ENCODE peak calls at places on chromosomes 13 and 19, in eight cellular contexts. One of them, this sample, is unnamed.

GRCh38 chr13:73465629-73465974 is 406.8 kb downstream of the KLF5 start:
- DNase-seq in HepG2: no peak
- DNase-seq in SK-N-SH: no peak
- DNase-seq in HCT116: peak
- DNase-seq in IMR-90: peak
- DNase-seq in K562: peak
- DNase-seq in H1: no peak
- DNase-seq in GM12878: no peak
- DNase-seq in this sample: peak

GRCh38 chr19:43316591-43317319 is 36.7 kb upstream of the CD177 start:
- DNase-seq in HepG2: peak
- DNase-seq in SK-N-SH: peak
- DNase-seq in HCT116: peak
- DNase-seq in IMR-90: peak
- DNase-seq in K562: peak
- DNase-seq in H1: peak
- DNase-seq in GM12878: no peak
- DNase-seq in this sample: peak

GRCh38 chr19:22331521-22331920 is 45.3 kb downstream of the ZNF729 start:
- DNase-seq in HepG2: no peak
- DNase-seq in SK-N-SH: no peak
- DNase-seq in HCT116: no peak
- DNase-seq in IMR-90: no peak
- DNase-seq in K562: no peak
- DNase-seq in H1: no peak
- DNase-seq in GM12878: no peak
- DNase-seq in this sample: no peak

GRCh38 chr19:14678199-14678598 is 3.6 kb upstream of the ADGRE3 start:
- DNase-seq in HepG2: no peak
- DNase-seq in SK-N-SH: no peak
- DNase-seq in HCT116: no peak
- DNase-seq in IMR-90: no peak
- DNase-seq in K562: no peak
- DNase-seq in H1: no peak
- DNase-seq in GM12878: no peak
- DNase-seq in this sample: no peak

GRCh38 chr13:41065098-41065497 is 3.8 kb downstream of the WBP4 start:
- DNase-seq in HepG2: no peak
- DNase-seq in SK-N-SH: no peak
- DNase-seq in HCT116: no peak
- DNase-seq in IMR-90: peak
- DNase-seq in K562: no peak
- DNase-seq in H1: no peak
- DNase-seq in GM12878: no peak
- DNase-seq in this sample: no peak

GRCh38 chr13:25911020-25911419 is 140.8 kb downstream of the SHISA2 start:
- DNase-seq in HepG2: no peak
- DNase-seq in SK-N-SH: no peak
- DNase-seq in HCT116: no peak
- DNase-seq in IMR-90: no peak
- DNase-seq in K562: no peak
- DNase-seq in H1: peak
- DNase-seq in GM12878: no peak
- DNase-seq in this sample: no peak

GRCh38 chr13:111531505-111531904 is 211.1 kb downstream of the TEX29 start:
- DNase-seq in HepG2: no peak
- DNase-seq in SK-N-SH: no peak
- DNase-seq in HCT116: peak
- DNase-seq in IMR-90: peak
- DNase-seq in K562: no peak
- DNase-seq in H1: no peak
- DNase-seq in GM12878: no peak
- DNase-seq in this sample: no peak

GRCh38 chr13:114235697-114236096 is 1.0 kb downstream of the CDC16 start:
- DNase-seq in HepG2: peak
- DNase-seq in SK-N-SH: no peak
- DNase-seq in HCT116: no peak
- DNase-seq in IMR-90: no peak
- DNase-seq in K562: no peak
- DNase-seq in H1: no peak
- DNase-seq in GM12878: no peak
- DNase-seq in this sample: no peak

GRCh38 chr19:29502581-29502850 is 23.3 kb upstream of the VSTM2B start:
- DNase-seq in HepG2: no peak
- DNase-seq in SK-N-SH: no peak
- DNase-seq in HCT116: no peak
- DNase-seq in IMR-90: no peak
- DNase-seq in K562: no peak
- DNase-seq in H1: no peak
- DNase-seq in GM12878: no peak
- DNase-seq in this sample: no peak

GRCh38 chr13:97043302-97043701 is 49.0 kb upstream of the OXGR1 start:
- DNase-seq in HepG2: no peak
- DNase-seq in SK-N-SH: no peak
- DNase-seq in HCT116: no peak
- DNase-seq in IMR-90: no peak
- DNase-seq in K562: no peak
- DNase-seq in H1: no peak
- DNase-seq in GM12878: no peak
- DNase-seq in this sample: no peak

GRCh38 chr13:67223024-67223423 is 7.1 kb downstream of the PCDH9 start:
- DNase-seq in HepG2: no peak
- DNase-seq in SK-N-SH: no peak
- DNase-seq in HCT116: no peak
- DNase-seq in IMR-90: peak
- DNase-seq in K562: no peak
- DNase-seq in H1: no peak
- DNase-seq in GM12878: no peak
- DNase-seq in this sample: no peak

GRCh38 chr19:46480409-46480808 is 9.0 kb upstream of the PNMA8A start:
- DNase-seq in HepG2: no peak
- DNase-seq in SK-N-SH: no peak
- DNase-seq in HCT116: no peak
- DNase-seq in IMR-90: peak
- DNase-seq in K562: no peak
- DNase-seq in H1: no peak
- DNase-seq in GM12878: no peak
- DNase-seq in this sample: no peak

GRCh38 chr13:40170982-40171381 is 495.5 kb downstream of the FOXO1 start:
- DNase-seq in HepG2: no peak
- DNase-seq in SK-N-SH: no peak
- DNase-seq in HCT116: peak
- DNase-seq in IMR-90: no peak
- DNase-seq in K562: no peak
- DNase-seq in H1: no peak
- DNase-seq in GM12878: no peak
- DNase-seq in this sample: no peak

GRCh38 chr19:3907626-3908265 is 25.1 kb upstream of the NMRK2 start:
- DNase-seq in HepG2: no peak
- DNase-seq in SK-N-SH: no peak
- DNase-seq in HCT116: no peak
- DNase-seq in IMR-90: no peak
- DNase-seq in K562: no peak
- DNase-seq in H1: no peak
- DNase-seq in GM12878: no peak
- DNase-seq in this sample: no peak
- TF ChIP-seq RAD21 in HepG2: no peak
- TF ChIP-seq RAD21 in SK-N-SH: no peak
- TF ChIP-seq RAD21 in HCT116: no peak
- TF ChIP-seq RAD21 in IMR-90: no peak
- TF ChIP-seq RAD21 in K562: peak
- TF ChIP-seq RAD21 in H1: no peak
- TF ChIP-seq RAD21 in GM12878: no peak
- TF ChIP-seq RAD21 in this sample: no peak

DNA sequence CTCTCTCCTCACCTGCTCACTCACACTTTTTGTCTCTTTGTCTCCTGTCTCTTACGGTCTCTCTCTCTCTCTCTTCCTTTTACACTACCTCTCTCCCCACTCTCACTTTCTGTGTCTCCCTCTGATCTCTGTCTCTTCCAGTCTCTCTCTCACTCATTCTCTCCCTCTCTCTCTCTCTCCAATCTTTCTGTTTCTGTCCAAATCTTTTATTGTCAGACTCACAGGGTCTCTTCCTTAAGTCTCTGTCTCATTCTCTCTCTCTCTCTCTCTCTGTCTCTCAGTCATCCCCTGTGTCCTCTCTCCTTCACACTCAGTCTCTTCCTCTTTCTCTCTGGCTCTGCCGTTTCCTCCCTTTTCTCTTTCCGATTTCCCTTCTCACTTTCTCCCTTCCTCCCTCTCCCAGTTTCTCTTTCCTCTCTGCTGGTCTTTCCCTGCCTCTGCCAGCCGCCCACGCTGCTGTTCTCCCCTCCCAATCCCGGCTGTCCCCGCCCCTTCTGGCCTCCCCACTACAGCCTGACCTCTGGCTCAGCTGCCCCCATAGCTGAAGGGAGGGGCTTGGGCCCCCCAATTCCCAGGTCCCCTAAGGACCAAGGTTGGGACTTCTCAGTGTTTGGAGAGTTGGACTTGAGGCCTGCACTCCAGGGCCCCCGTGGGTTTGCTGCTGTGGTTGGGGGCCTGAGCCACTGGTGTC is at the start of gene PLEKHA4:
- DNase-seq in HepG2: no peak
- DNase-seq in SK-N-SH: peak
- DNase-seq in HCT116: no peak
- DNase-seq in IMR-90: peak
- DNase-seq in K562: peak
- DNase-seq in H1: no peak
- DNase-seq in GM12878: no peak
- DNase-seq in this sample: no peak
- TF ChIP-seq RAD21 in HepG2: no peak
- TF ChIP-seq RAD21 in SK-N-SH: no peak
- TF ChIP-seq RAD21 in HCT116: no peak
- TF ChIP-seq RAD21 in IMR-90: no peak
- TF ChIP-seq RAD21 in K562: no peak
- TF ChIP-seq RAD21 in H1: no peak
- TF ChIP-seq RAD21 in GM12878: no peak
- TF ChIP-seq RAD21 in this sample: no peak

DNA sequence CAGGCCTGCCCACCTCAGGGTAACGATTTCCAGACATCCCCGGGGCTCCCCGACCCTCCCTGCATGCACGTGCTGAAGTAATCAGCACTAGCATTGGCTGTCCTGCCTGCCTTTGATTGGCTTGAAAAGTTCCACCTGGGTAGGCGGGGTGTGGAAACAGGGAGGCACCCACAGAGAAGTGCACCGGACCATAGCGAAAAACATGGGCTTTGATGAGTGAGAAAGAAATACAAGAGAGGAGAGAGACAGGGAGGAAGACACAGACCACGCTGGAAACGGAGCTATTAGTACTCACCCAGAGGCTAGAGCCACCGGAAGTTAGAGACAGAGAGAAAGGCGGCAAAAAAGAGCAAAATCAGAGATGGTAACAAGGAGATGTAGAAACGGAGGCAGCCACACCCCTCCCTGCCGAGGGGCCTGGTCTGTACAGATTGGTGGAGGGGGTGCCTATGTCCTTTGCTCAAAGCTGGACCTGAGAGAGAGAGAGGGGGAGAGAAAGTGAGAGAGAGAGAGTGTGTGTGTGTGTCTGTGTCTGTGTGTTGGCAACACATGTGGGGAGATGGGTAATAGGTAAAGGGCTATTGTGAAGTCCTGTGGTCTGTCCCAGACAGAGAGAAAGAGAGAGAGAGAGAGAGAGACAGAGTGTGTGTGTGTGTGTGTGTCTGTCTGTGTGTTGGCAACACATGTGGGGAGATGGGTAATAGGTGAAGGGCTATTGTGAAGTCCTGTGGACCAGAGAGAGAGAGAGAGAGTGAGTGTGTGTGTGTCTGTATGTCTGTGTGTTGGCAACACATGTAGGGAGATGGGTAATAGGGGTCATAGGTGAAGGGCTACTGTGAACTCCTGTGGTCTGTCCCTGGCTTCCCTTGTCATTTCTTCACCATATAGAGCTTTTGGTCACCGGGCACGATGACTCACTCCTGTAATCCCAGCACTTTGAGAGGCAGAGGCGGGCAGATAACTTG is 2.9 kb downstream of the CGB3 start:
- DNase-seq in HepG2: peak
- DNase-seq in SK-N-SH: peak
- DNase-seq in HCT116: no peak
- DNase-seq in IMR-90: peak
- DNase-seq in K562: no peak
- DNase-seq in H1: no peak
- DNase-seq in GM12878: no peak
- DNase-seq in this sample: no peak
- TF ChIP-seq RAD21 in HepG2: no peak
- TF ChIP-seq RAD21 in SK-N-SH: no peak
- TF ChIP-seq RAD21 in HCT116: no peak
- TF ChIP-seq RAD21 in IMR-90: no peak
- TF ChIP-seq RAD21 in K562: no peak
- TF ChIP-seq RAD21 in H1: no peak
- TF ChIP-seq RAD21 in GM12878: no peak
- TF ChIP-seq RAD21 in this sample: no peak

GRCh38 chr13:21058361-21058760 is 3.0 kb downstream of the LATS2 start:
- DNase-seq in HepG2: no peak
- DNase-seq in SK-N-SH: no peak
- DNase-seq in HCT116: no peak
- DNase-seq in IMR-90: no peak
- DNase-seq in K562: no peak
- DNase-seq in H1: no peak
- DNase-seq in GM12878: no peak
- DNase-seq in this sample: no peak
- TF ChIP-seq RAD21 in HepG2: no peak
- TF ChIP-seq RAD21 in SK-N-SH: no peak
- TF ChIP-seq RAD21 in HCT116: no peak
- TF ChIP-seq RAD21 in IMR-90: no peak
- TF ChIP-seq RAD21 in K562: no peak
- TF ChIP-seq RAD21 in H1: no peak
- TF ChIP-seq RAD21 in GM12878: no peak
- TF ChIP-seq RAD21 in this sample: no peak